ENCODE peak calls at places on chromosomes 13 and 19, in eight cellular contexts. N is kidney tubule cell; M is non-pigmented ciliary epithelial cell; C is fibroblast of the aortic adventitia; R is stimulated activated CD4-positive, alpha-beta T cell treated with anti-CD3 and anti-CD28 coated beads, Interleukin-15, amount 100 ng/mL, for 1 hour; G is HFFc6; T is HuH-7; H is activated T-cell treated with anti-CD3 and anti-CD28 coated beads, Interleukin-2, amount 50 U/mL, for 72 hours. L is an unnamed sample.

GRCh38 chr13:45479661-45480060 is 14.9 kb downstream of the COG3 start:
- DNase-seq in N (no peak), M (no peak), C (no peak), R (no peak), G (no peak), T (no peak), H (no peak), L (no peak)

GRCh38 chr13:31998131-31998530 is 33.4 kb upstream of the FRY start:
- DNase-seq in N (no peak), M (no peak), C (peak; percentile 44), R (no peak), G (no peak), T (no peak), H (no peak), L (no peak)

GRCh38 chr19:45637890-45638667 is 1.1 kb downstream of the EML2 start:
- DNase-seq in N (peak; percentile 61), M (no peak), C (peak; percentile 32), R (no peak), G (peak; percentile 46), T (no peak), H (no peak), L (no peak)

GRCh38 chr19:49512970-49513745 is 697 bp downstream of the FCGRT start:
- DNase-seq in N (peak; percentile 20), M (no peak), C (no peak), R (no peak), G (no peak), T (peak; percentile 88), H (peak; percentile 57), L (no peak)

GRCh38 chr19:37982655-37983054 is 75.6 kb downstream of the SIPA1L3 start:
- DNase-seq in N (no peak), M (no peak), C (no peak), R (no peak), G (no peak), T (no peak), H (no peak), L (no peak)

GRCh38 chr13:40445557-40445990 is 220.9 kb downstream of the FOXO1 start:
- DNase-seq in N (peak; percentile 99), M (peak; percentile 75), C (peak; percentile 80), R (no peak), G (no peak), T (no peak), H (peak; percentile 48), L (no peak)

GRCh38 chr13:106587787-106588186 is 19.9 kb upstream of the ARGLU1 start:
- DNase-seq in N (no peak), M (no peak), C (no peak), R (no peak), G (no peak), T (no peak), H (no peak), L (no peak)

GRCh38 chr19:51246153-51246552 is 4.7 kb upstream of the SIGLECL1 start:
- DNase-seq in N (peak; percentile 44), M (no peak), C (no peak), R (no peak), G (no peak), T (no peak), H (no peak), L (no peak)

GRCh38 chr19:15399234-15399515 is 19.6 kb upstream of the AKAP8 start:
- DNase-seq in N (no peak), M (no peak), C (no peak), R (no peak), G (no peak), T (no peak), H (no peak), L (no peak)

GRCh38 chr19:5287066-5287465 is 53.5 kb downstream of the PTPRS start:
- DNase-seq in N (no peak), M (no peak), C (no peak), R (no peak), G (no peak), T (no peak), H (no peak), L (no peak)

GRCh38 chr13:97889803-97890202 is 63.7 kb upstream of the IPO5 start:
- DNase-seq in N (no peak), M (no peak), C (peak; percentile 20), R (no peak), G (no peak), T (no peak), H (no peak), L (no peak)

GRCh38 chr13:113272791-113273190 is 24.2 kb upstream of the LAMP1 start:
- DNase-seq in N (no peak), M (no peak), C (no peak), R (no peak), G (no peak), T (no peak), H (no peak), L (no peak)

GRCh38 chr13:71240906-71241305 is 626.1 kb downstream of the DACH1 start:
- DNase-seq in N (no peak), M (peak; percentile 15), C (no peak), R (no peak), G (no peak), T (peak; percentile 22), H (no peak), L (no peak)

GRCh38 chr13:97512732-97513131 is 78.8 kb downstream of the RAP2A start:
- DNase-seq in N (no peak), M (no peak), C (no peak), R (no peak), G (no peak), T (no peak), H (no peak), L (no peak)

GRCh38 chr13:95533545-95534135 is 18.9 kb upstream of the CLDN10 start:
- DNase-seq in N (peak; percentile 61), M (no peak), C (no peak), R (no peak), G (no peak), T (no peak), H (no peak), L (no peak)

L was measured in H1.